ENCODE peak calls at places on chromosomes 4 and X, in seven cellular contexts. O is transverse colon, G is AG09309, A is body of pancreas, J is neural progenitor cell, W is stomach, Y is heart right ventricle. D is an unnamed sample.
A peak's percentile ranks its signal among the peaks of the same experiment; 100 is the strongest.

GRCh38 chr4:64359496-64359895 is 49.8 kb downstream of the TECRL start:
- DNase-seq in O (no peak), G (no peak), A (no peak), J (no peak), W (no peak), Y (no peak), D (no peak)

GRCh38 chr4:173275150-173275549 is 59.0 kb downstream of the HMGB2 start:
- DNase-seq in O (no peak), G (no peak), A (no peak), J (no peak), W (no peak), Y (no peak), D (no peak)

GRCh38 chr4:48862661-48863060 is 31.8 kb downstream of the OCIAD1 start:
- DNase-seq in O (no peak), G (no peak), A (no peak), J (no peak), W (no peak), Y (no peak), D (no peak)

GRCh38 chr4:112449708-112450107 is 66.3 kb downstream of the NEUROG2 start:
- DNase-seq in O (no peak), G (no peak), A (no peak), J (no peak), W (no peak), Y (no peak), D (no peak)

GRCh38 chr4:179313823-179314222 is 1871.6 kb upstream of the AGA start:
- DNase-seq in O (no peak), G (no peak), A (no peak), J (no peak), W (no peak), Y (no peak), D (no peak)

GRCh38 chr4:39699676-39700409 is 1.9 kb downstream of the UBE2K start:
- DNase-seq in O (no peak), G (no peak), A (no peak), J (no peak), W (no peak), Y (no peak), D (no peak)

GRCh38 chrX:42195506-42195905 is 272.2 kb upstream of the CASK start:
- DNase-seq in O (no peak), G (no peak), A (no peak), J (peak; percentile 5), W (no peak), Y (no peak), D (no peak)

GRCh38 chr4:81504685-81505598 is 33.2 kb upstream of the RASGEF1B start:
- DNase-seq in O (peak; percentile 73), G (no peak), A (peak; percentile 39), J (no peak), W (peak; percentile 52), Y (peak; percentile 48), D (no peak)

GRCh38 chr4:173793937-173794510 is 264.0 kb upstream of the HAND2 start:
- DNase-seq in O (no peak), G (no peak), A (no peak), J (no peak), W (no peak), Y (no peak), D (no peak)

GRCh38 chr4:8731364-8731763 is 138.8 kb downstream of the CPZ start:
- DNase-seq in O (peak; percentile 5), G (no peak), A (no peak), J (no peak), W (no peak), Y (no peak), D (peak; percentile 70)

GRCh38 chr4:24137596-24137962 is 247.7 kb upstream of the PPARGC1A start:
- DNase-seq in O (no peak), G (no peak), A (no peak), J (no peak), W (no peak), Y (no peak), D (no peak)

GRCh38 chrX:78123190-78123589 is 16.3 kb downstream of the TAF9B start:
- DNase-seq in O (no peak), G (no peak), A (no peak), J (no peak), W (no peak), Y (no peak), D (no peak)

GRCh38 chr4:179804440-179804839 is 2362.2 kb upstream of the AGA start:
- DNase-seq in O (no peak), G (no peak), A (no peak), J (no peak), W (no peak), Y (no peak), D (no peak)

GRCh38 chr4:76036855-76037254 is 985 bp upstream of the CXCL11 start:
- DNase-seq in O (no peak), G (no peak), A (no peak), J (no peak), W (no peak), Y (no peak), D (no peak)

GRCh38 chr4:36716874-36717273 is 435.5 kb downstream of the DTHD1 start:
- DNase-seq in O (no peak), G (no peak), A (no peak), J (no peak), W (no peak), Y (no peak), D (no peak)

GRCh38 chrX:56308726-56309125 is 76.6 kb downstream of the KLF8 start:
- DNase-seq in O (no peak), G (no peak), A (no peak), J (no peak), W (no peak), Y (no peak), D (no peak)

GRCh38 chrX:154010330-154011087 is 9.2 kb downstream of the IRAK1 start:
- DNase-seq in O (no peak), G (no peak), A (peak; percentile 43), J (no peak), W (no peak), Y (no peak), D (no peak)

GRCh38 chrX:112818114-112819012 is 22.3 kb downstream of the AMOT start:
- DNase-seq in O (no peak), G (no peak), A (peak; percentile 11), J (no peak), W (no peak), Y (no peak), D (no peak)

GRCh38 chr4:54076673-54077072 is 12.3 kb upstream of the CHIC2 start:
- DNase-seq in O (no peak), G (no peak), A (no peak), J (no peak), W (no peak), Y (no peak), D (no peak)

GRCh38 chr4:948936-949300 is 16.7 kb downstream of the TMEM175 start:
- DNase-seq in O (no peak), G (no peak), A (no peak), J (no peak), W (no peak), Y (no peak), D (no peak)

GRCh38 chrX:69016220-69016941 is 148.9 kb downstream of the PJA1 start:
- DNase-seq in O (no peak), G (no peak), A (no peak), J (no peak), W (no peak), Y (peak; percentile 28), D (peak; percentile 83)

GRCh38 chr4:111070390-111070789 is 447.5 kb upstream of the PITX2 start:
- DNase-seq in O (no peak), G (peak; percentile 55), A (no peak), J (no peak), W (no peak), Y (no peak), D (no peak)

GRCh38 chr4:158841540-158841939 is 72.7 kb downstream of the FNIP2 start:
- DNase-seq in O (no peak), G (no peak), A (no peak), J (no peak), W (no peak), Y (no peak), D (no peak)

GRCh38 chrX:130575831-130576404 is 174.1 kb downstream of the RBMX2 start:
- DNase-seq in O (peak; percentile 26), G (peak; percentile 4), A (peak; percentile 61), J (peak; percentile 57), W (peak; percentile 38), Y (peak; percentile 21), D (no peak)

DNA sequence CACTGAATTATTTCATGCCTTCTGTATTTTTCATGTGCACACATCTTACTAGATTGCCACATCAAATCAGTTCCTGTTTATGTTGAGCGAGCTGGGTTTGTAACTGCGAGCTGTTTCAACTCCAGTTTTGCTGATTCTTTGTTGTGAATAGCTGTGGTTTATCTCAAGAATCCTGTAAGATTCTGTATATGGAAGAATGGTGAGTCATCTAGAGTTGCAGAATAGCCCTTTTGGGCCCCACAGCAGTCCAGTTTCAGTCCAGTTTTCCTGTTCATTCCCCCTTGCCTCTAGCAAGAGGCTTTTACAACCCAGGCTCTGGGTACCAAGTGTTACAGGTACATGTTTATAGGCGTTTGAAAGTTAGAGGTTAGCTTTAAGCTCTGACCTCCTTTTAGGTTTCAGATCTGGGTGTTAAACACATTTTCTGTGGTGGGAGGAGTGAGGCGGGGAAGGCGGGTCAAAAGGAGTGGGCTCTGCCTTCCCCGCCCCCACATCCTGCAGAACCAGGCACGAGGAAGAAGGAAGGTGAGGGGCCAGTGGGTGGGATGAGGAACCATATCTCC is 32.7 kb downstream of the TBC1D14 start:
- DNase-seq in O (no peak), G (peak; percentile 91), A (no peak), J (no peak), W (no peak), Y (no peak), D (no peak)
- TF ChIP-seq CTCF in O (no peak), G (no peak), A (no peak), J (no peak), W (no peak), Y (no peak), D (no peak)

GRCh38 chrX:119218198-119218597 is 17.9 kb upstream of the PGRMC1 start:
- DNase-seq in O (no peak), G (no peak), A (no peak), J (no peak), W (no peak), Y (no peak), D (no peak)
- TF ChIP-seq CTCF in O (peak; percentile 23), G (peak; percentile 38), A (peak; percentile 15), J (peak; percentile 52), W (no peak), Y (no peak), D (peak; percentile 56)

GRCh38 chrX:101385795-101386541 is at the start of gene BTK:
- DNase-seq in O (peak; percentile 31), G (no peak), A (no peak), J (no peak), W (no peak), Y (no peak), D (no peak)

GRCh38 chrX:101385026-101385684 is 836 bp downstream of the BTK start:
- DNase-seq in O (no peak), G (no peak), A (no peak), J (no peak), W (no peak), Y (no peak), D (no peak)

GRCh38 chrX:101388604-101389003 is 2.2 kb upstream of the RPL36A start:
- DNase-seq in O (no peak), G (no peak), A (no peak), J (no peak), W (no peak), Y (no peak), D (no peak)

GRCh38 chrX:101383679-101384078 is 2.3 kb downstream of the BTK start:
- DNase-seq in O (peak; percentile 26), G (no peak), A (no peak), J (peak; percentile 11), W (no peak), Y (no peak), D (no peak)

GRCh38 chrX:101386542-101386885 is 523 bp upstream of the BTK start:
- DNase-seq in O (no peak), G (no peak), A (no peak), J (no peak), W (no peak), Y (no peak), D (no peak)
- TF ChIP-seq CTCF in O (no peak), G (no peak), A (no peak), J (no peak), W (no peak), Y (no peak), D (no peak)

GRCh38 chrX:49226946-49227345 is 6.2 kb downstream of the CACNA1F start:
- DNase-seq in O (no peak), G (no peak), A (no peak), J (no peak), W (no peak), Y (no peak), D (no peak)
- TF ChIP-seq CTCF in O (no peak), G (no peak), A (no peak), J (no peak), W (no peak), Y (no peak), D (no peak)

D was measured in osteocyte.